ENCODE peak calls at places on chromosomes 13 and 19, in seven cellular contexts. I is A549; U is effector CD4-positive, alpha-beta T cell; M is Daoy; V is smooth muscle cell of the brain vasculature; Q is A172; B is D721Med. L is an unnamed sample.
A peak's percentile ranks its signal among the peaks of the same experiment; 100 is the strongest.

GRCh38 chr13:27926644-27927434 is 7.0 kb downstream of the PDX1 start:
- DNase-seq in Q (no peak), I (no peak), B (no peak), U (no peak), V (no peak), M (peak; percentile 38), L (no peak)

GRCh38 chr19:57465680-57466381 is 8.9 kb upstream of the VN1R1 start:
- DNase-seq in V (no peak), I (peak; percentile 73), B (no peak), U (no peak), Q (peak; percentile 65), M (peak; percentile 33), L (peak; percentile 8)

GRCh38 chr13:99892866-99893504 is 78.6 kb downstream of the ZIC5 start:
- DNase-seq in Q (no peak), I (no peak), B (no peak), M (no peak), V (no peak), U (no peak), L (no peak)

GRCh38 chr19:850221-850978 is 1.7 kb upstream of the ELANE start:
- DNase-seq in I (peak; percentile 92), V (peak; percentile 89), Q (peak; percentile 88), B (no peak), U (no peak), M (peak; percentile 75), L (peak; percentile 67)

GRCh38 chr13:111184685-111185401 is 69.7 kb downstream of the ARHGEF7 start:
- DNase-seq in I (no peak), M (no peak), U (no peak), V (no peak), B (no peak), Q (no peak), L (peak; percentile 26)

GRCh38 chr19:37007587-37008220 is 70.5 kb upstream of the ZNF420 start:
- DNase-seq in V (no peak), M (peak; percentile 50), I (peak; percentile 61), Q (no peak), U (peak; percentile 16), B (peak; percentile 83), L (no peak)

GRCh38 chr19:33430674-33431277 is 57.3 kb downstream of the CEBPG start:
- DNase-seq in I (peak; percentile 80), B (peak; percentile 86), U (peak; percentile 54), Q (peak; percentile 64), V (no peak), M (peak; percentile 82), L (peak; percentile 74)

GRCh38 chr19:32607479-32607878 is 26.5 kb downstream of the PDCD5 start:
- DNase-seq in V (no peak), B (no peak), I (no peak), Q (no peak), M (no peak), U (no peak), L (no peak)

GRCh38 chr13:37481858-37482227 is 116.7 kb downstream of the POSTN start:
- DNase-seq in U (no peak), I (no peak), Q (no peak), B (no peak), M (no peak), V (no peak), L (no peak)

GRCh38 chr13:26022538-26023292 is 29.1 kb downstream of the SHISA2 start:
- DNase-seq in U (no peak), I (peak; percentile 2), Q (peak; percentile 89), V (no peak), M (peak; percentile 97), B (no peak), L (peak; percentile 84)

GRCh38 chr13:26867451-26868067 is 107.0 kb upstream of the GPR12 start:
- DNase-seq in B (no peak), Q (peak; percentile 23), I (peak; percentile 2), U (no peak), M (no peak), V (no peak), L (no peak)

GRCh38 chr13:57799624-57800023 is 168.1 kb downstream of the PCDH17 start:
- DNase-seq in M (no peak), Q (no peak), B (no peak), U (no peak), I (no peak), V (no peak), L (no peak)

GRCh38 chr13:107234315-107234714 is 666.4 kb upstream of the ARGLU1 start:
- DNase-seq in V (no peak), I (no peak), U (no peak), B (no peak), M (no peak), Q (no peak), L (no peak)

GRCh38 chr13:84460989-84461388 is 578.7 kb upstream of the SLITRK1 start:
- DNase-seq in U (no peak), M (no peak), I (no peak), B (no peak), V (no peak), Q (no peak), L (no peak)

GRCh38 chr13:107203146-107203847 is 635.4 kb upstream of the ARGLU1 start:
- DNase-seq in B (peak; percentile 25), V (no peak), M (peak; percentile 34), I (peak; percentile 29), U (no peak), Q (no peak), L (peak; percentile 45)

GRCh38 chr19:56837492-56837891 is 3.0 kb downstream of the PEG3 start:
- DNase-seq in M (peak; percentile 95), U (no peak), I (no peak), Q (no peak), V (no peak), B (no peak), L (peak; percentile 88)

GRCh38 chr19:2888739-2889224 is 11.9 kb upstream of the ZNF57 start:
- DNase-seq in U (no peak), M (no peak), Q (no peak), V (no peak), B (no peak), I (no peak), L (no peak)

GRCh38 chr13:109422163-109422562 is 364.2 kb downstream of the IRS2 start:
- DNase-seq in I (no peak), V (no peak), U (no peak), M (no peak), B (no peak), Q (no peak), L (no peak)

GRCh38 chr19:28257396-28257795 is 955.6 kb downstream of the UQCRFS1 start:
- DNase-seq in M (no peak), Q (no peak), B (no peak), U (no peak), I (no peak), V (no peak), L (no peak)

GRCh38 chr19:35437152-35437951 is 10.7 kb upstream of the FFAR2 start:
- DNase-seq in B (no peak), M (no peak), I (peak; percentile 73), V (no peak), U (no peak), Q (no peak), L (no peak)

GRCh38 chr13:44230071-44230470 is 143.6 kb upstream of the SERP2 start:
- DNase-seq in B (no peak), I (no peak), M (no peak), V (no peak), U (no peak), Q (no peak), L (no peak)

GRCh38 chr13:52034616-52035226 is 10.2 kb downstream of the UTP14C start:
- DNase-seq in V (no peak), M (no peak), Q (no peak), B (no peak), I (no peak), U (no peak), L (no peak)

GRCh38 chr19:51921949-51922348 is 5.3 kb upstream of the ZNF613 start:
- DNase-seq in B (no peak), V (no peak), M (no peak), Q (no peak), I (no peak), U (no peak), L (no peak)

GRCh38 chr13:25292301-25292700 is 5.0 kb upstream of the MTMR6 start:
- DNase-seq in V (no peak), U (no peak), B (no peak), I (no peak), M (no peak), Q (no peak), L (peak; percentile 50)

GRCh38 chr19:5042556-5042955 is 73.6 kb downstream of the KDM4B start:
- DNase-seq in V (no peak), I (peak; percentile 30), M (no peak), B (no peak), Q (no peak), U (no peak), L (no peak)

GRCh38 chr19:2923510-2923909 is 21.3 kb downstream of the ZNF77 start:
- DNase-seq in B (no peak), U (no peak), I (no peak), V (no peak), Q (peak; percentile 35), M (no peak), L (no peak)

GRCh38 chr13:63024458-63024857 is 1608.8 kb upstream of the PCDH20 start:
- DNase-seq in V (peak; percentile 2), M (no peak), Q (no peak), B (no peak), I (no peak), U (no peak), L (peak; percentile 64)

GRCh38 chr19:14901675-14902260 is 15.8 kb upstream of the OR7A17 start:
- DNase-seq in B (no peak), M (no peak), Q (no peak), V (no peak), I (no peak), U (no peak), L (no peak)

GRCh38 chr19:1567848-1568227 is 287 bp downstream of the MEX3D start:
- DNase-seq in B (no peak), Q (no peak), V (no peak), U (no peak), I (no peak), M (no peak), L (no peak)

L was measured in SK-N-DZ.